ENCODE peak calls at places on chromosomes 6 and 20, in seven cellular contexts. O is activated CD4-positive, CD25-positive, alpha-beta regulatory T cell treated with anti-CD3 and anti-CD28 coated beads, Interleukin-2, amount 50 U/mL, for 16 hours; H is left colon; U is SJCRH30; V is cardiac fibroblast; Q is activated B cell treated with CpG ODN at 0.5 μM for 24 hours; I is fibroblast of pulmonary artery. Y is an unnamed sample.
A peak's percentile ranks its signal among the peaks of the same experiment; 100 is the strongest.

GRCh38 chr20:57650756-57651483 is 30.7 kb upstream of the ZBP1 start:
- DNase-seq in H (no peak), U (no peak), I (no peak), Q (no peak), V (no peak), O (no peak), Y (peak; percentile 67)

GRCh38 chr6:38942442-38942841 is 106.1 kb upstream of the GLP1R start:
- DNase-seq in Q (no peak), H (no peak), O (no peak), I (no peak), V (no peak), U (no peak), Y (no peak)

GRCh38 chr6:31701666-31702420 is 1.3 kb downstream of the ABHD16A start:
- DNase-seq in U (peak; percentile 48), H (no peak), O (no peak), Q (no peak), I (peak; percentile 25), V (peak; percentile 33), Y (no peak)

GRCh38 chr20:45538209-45538798 is 978 bp downstream of the WFDC6 start:
- DNase-seq in I (no peak), Q (no peak), H (no peak), U (no peak), V (no peak), O (no peak), Y (no peak)

GRCh38 chr6:153150767-153151440 is 19.8 kb upstream of the RGS17 start:
- DNase-seq in H (no peak), U (peak; percentile 82), V (no peak), O (no peak), Q (no peak), I (no peak), Y (no peak)

GRCh38 chr6:149990672-149991402 is 27.1 kb downstream of the ULBP1 start:
- DNase-seq in O (no peak), I (no peak), U (peak; percentile 45), V (no peak), Q (peak; percentile 59), H (no peak), Y (no peak)

GRCh38 chr6:144418969-144419545 is 133.9 kb downstream of the UTRN start:
- DNase-seq in H (no peak), V (no peak), O (no peak), Q (no peak), I (no peak), U (no peak), Y (no peak)

GRCh38 chr6:137954253-137954652 is 87.2 kb downstream of the TNFAIP3 start:
- DNase-seq in H (no peak), I (no peak), U (no peak), V (no peak), Q (no peak), O (no peak), Y (no peak)

GRCh38 chr6:160461641-160462040 is 113.5 kb downstream of the SLC22A3 start:
- DNase-seq in H (no peak), Q (no peak), I (peak; percentile 22), O (no peak), U (no peak), V (peak; percentile 3), Y (no peak)

GRCh38 chr6:90691823-90692222 is 105.0 kb upstream of the MAP3K7 start:
- DNase-seq in O (no peak), Q (no peak), U (no peak), I (no peak), V (no peak), H (no peak), Y (no peak)

GRCh38 chr6:121694389-121695185 is 259.1 kb downstream of the GJA1 start:
- DNase-seq in Q (no peak), I (peak; percentile 55), O (no peak), U (no peak), H (no peak), V (peak; percentile 70), Y (no peak)

GRCh38 chr6:2038096-2038495 is 207.3 kb downstream of the GMDS start:
- DNase-seq in I (peak; percentile 50), U (peak; percentile 72), O (peak; percentile 1), V (peak; percentile 70), H (no peak), Q (no peak), Y (no peak)

GRCh38 chr6:169070506-169071176 is 183.0 kb downstream of the THBS2 start:
- DNase-seq in V (peak; percentile 98), Q (no peak), O (no peak), H (peak; percentile 75), U (peak; percentile 85), I (peak; percentile 98), Y (no peak)

GRCh38 chr20:25066386-25066785 is 8.4 kb upstream of the ACSS1 start:
- DNase-seq in U (no peak), I (peak; percentile 7), Q (no peak), V (no peak), H (peak; percentile 8), O (no peak), Y (no peak)

GRCh38 chr20:18224968-18225568 is 63.3 kb upstream of the ZNF133 start:
- DNase-seq in U (peak; percentile 59), H (no peak), O (no peak), I (peak; percentile 72), Q (no peak), V (peak; percentile 76), Y (no peak)

GRCh38 chr20:50415031-50415515 is 95.1 kb upstream of the PTPN1 start:
- DNase-seq in O (no peak), V (no peak), U (no peak), I (no peak), Q (no peak), H (no peak), Y (no peak)

GRCh38 chr6:63529498-63529897 is 42.8 kb upstream of the LOC128125822 start:
- DNase-seq in V (no peak), I (no peak), H (no peak), O (no peak), Q (no peak), U (no peak), Y (no peak)

GRCh38 chr6:35497571-35498406 is 910 bp upstream of the TEAD3 start:
- DNase-seq in O (no peak), U (peak; percentile 56), V (peak; percentile 86), Q (peak; percentile 40), H (peak; percentile 68), I (peak; percentile 86), Y (peak; percentile 91)

GRCh38 chr20:4886771-4887527 is 114.4 kb downstream of the SLC23A2 start:
- DNase-seq in I (no peak), O (no peak), Q (no peak), V (no peak), U (no peak), H (no peak), Y (no peak)

GRCh38 chr6:80728830-80729229 is 622.4 kb downstream of the BCKDHB start:
- DNase-seq in Q (no peak), H (no peak), O (no peak), V (no peak), U (no peak), I (no peak), Y (no peak)

GRCh38 chr20:54557836-54558590 is 82.6 kb downstream of the DOK5 start:
- DNase-seq in O (no peak), I (peak; percentile 63), V (peak; percentile 55), Q (no peak), U (no peak), H (no peak), Y (no peak)

GRCh38 chr20:33370296-33370695 is 31.0 kb downstream of the CDK5RAP1 start:
- DNase-seq in Q (no peak), V (no peak), I (no peak), O (no peak), U (no peak), H (no peak), Y (peak; percentile 21)

GRCh38 chr6:157951828-157952227 is 29.8 kb upstream of the SYNJ2 start:
- DNase-seq in U (no peak), Q (no peak), H (peak; percentile 84), V (no peak), I (no peak), O (no peak), Y (no peak)

GRCh38 chr6:104325341-104326172 is 534.2 kb downstream of the HACE1 start:
- DNase-seq in O (no peak), U (peak; percentile 3), Q (no peak), I (peak; percentile 77), H (no peak), V (peak; percentile 58), Y (no peak)

GRCh38 chr20:6909608-6910007 is 142.1 kb downstream of the BMP2 start:
- DNase-seq in V (no peak), O (no peak), H (no peak), I (no peak), Q (no peak), U (no peak), Y (no peak)

GRCh38 chr20:3781153-3781910 is at the start of gene SPEF1:
- DNase-seq in Q (no peak), U (peak; percentile 91), O (no peak), I (peak; percentile 93), H (peak; percentile 83), V (peak; percentile 93), Y (peak; percentile 85)

GRCh38 chr6:135951169-135951568 is 99.7 kb downstream of the PDE7B start:
- DNase-seq in I (no peak), U (no peak), H (no peak), Q (no peak), O (no peak), V (no peak), Y (no peak)

GRCh38 chr6:108127826-108128225 is 38.0 kb upstream of the NR2E1 start:
- DNase-seq in Q (no peak), H (no peak), I (no peak), U (no peak), V (peak; percentile 10), O (no peak), Y (no peak)

GRCh38 chr6:119308048-119308570 is 41.5 kb downstream of the MAN1A1 start:
- DNase-seq in H (no peak), I (peak; percentile 62), V (peak; percentile 62), U (no peak), O (no peak), Q (no peak), Y (no peak)

GRCh38 chr20:40781979-40782378 is 92.9 kb upstream of the MAFB start:
- DNase-seq in O (no peak), Q (no peak), H (no peak), I (no peak), U (no peak), V (no peak), Y (peak; percentile 30)

GRCh38 chr20:8933391-8933807 is 135.5 kb upstream of the PLCB4 start:
- DNase-seq in U (no peak), Q (no peak), V (peak; percentile 5), H (no peak), O (no peak), I (no peak), Y (no peak)

GRCh38 chr6:19610260-19610659 is 226.9 kb upstream of the ID4 start:
- DNase-seq in U (no peak), I (no peak), O (no peak), Q (no peak), V (no peak), H (no peak), Y (no peak)

GRCh38 chr20:50040432-50041237 is 57.9 kb downstream of the SNAI1 start:
- DNase-seq in Q (no peak), O (no peak), U (no peak), V (no peak), H (no peak), I (no peak), Y (no peak)

GRCh38 chr20:62816031-62816878 is 595 bp upstream of the COL9A3 start:
- DNase-seq in Q (no peak), V (no peak), H (no peak), I (no peak), O (no peak), U (no peak), Y (peak; percentile 85)

GRCh38 chr20:4053516-4053919 is 38.2 kb upstream of the RNF24 start:
- DNase-seq in O (no peak), Q (no peak), V (peak; percentile 48), H (no peak), U (no peak), I (no peak), Y (no peak)

GRCh38 chr20:10064611-10065010 is 29.8 kb downstream of the ANKEF1 start:
- DNase-seq in I (no peak), U (no peak), H (no peak), Q (no peak), O (no peak), V (no peak), Y (no peak)